ENCODE peak calls at places on chromosomes 4 and X, in six cellular contexts. C, S, P, W, E and M are unnamed samples.
A peak's percentile ranks its signal among the peaks of the same experiment; 100 is the strongest.

GRCh38 chrX:24298191-24298590 is 15.7 kb downstream of the SUPT20HL2 start:
- DNase-seq in S (no peak), C (no peak), E (no peak), P (no peak), W (no peak), M (no peak)

GRCh38 chr4:168019019-168019651 is 73.2 kb upstream of the ANXA10 start:
- DNase-seq in W (no peak), P (no peak), S (no peak), C (no peak), E (no peak), M (no peak)

GRCh38 chr4:173171098-173171497 is 2.5 kb downstream of the GALNT7 start:
- DNase-seq in P (no peak), C (no peak), E (no peak), S (no peak), W (no peak), M (peak; percentile 61)

GRCh38 chr4:170015285-170015684 is 10.9 kb downstream of the MFAP3L start:
- DNase-seq in S (no peak), P (no peak), C (no peak), E (no peak), W (no peak), M (no peak)

GRCh38 chr4:166482755-166483154 is 609.7 kb downstream of the TLL1 start:
- DNase-seq in S (no peak), E (no peak), C (no peak), P (no peak), W (no peak), M (no peak)

GRCh38 chr4:38889143-38889542 is 21.5 kb downstream of the FAM114A1 start:
- DNase-seq in P (no peak), C (no peak), W (no peak), E (no peak), S (peak; percentile 58), M (peak; percentile 37)

GRCh38 chr4:147596377-147596776 is 20.8 kb upstream of the TMEM184C start:
- DNase-seq in W (no peak), P (no peak), C (no peak), S (no peak), E (no peak), M (no peak)

GRCh38 chr4:53734182-53734581 is 142.9 kb upstream of the LNX1 start:
- DNase-seq in S (no peak), C (no peak), W (no peak), E (no peak), P (no peak), M (no peak)

GRCh38 chr4:14520171-14520570 is 482.1 kb upstream of the CPEB2 start:
- DNase-seq in C (no peak), E (no peak), S (no peak), P (no peak), W (no peak), M (no peak)

GRCh38 chr4:95536650-95537049 is 12.1 kb downstream of the UNC5C start:
- DNase-seq in P (no peak), E (no peak), W (no peak), C (no peak), S (no peak), M (no peak)

GRCh38 chr4:109729563-109730293 is at the start of gene PLA2G12A:
- DNase-seq in E (peak; percentile 68), W (peak; percentile 48), C (peak; percentile 88), P (peak; percentile 84), S (peak; percentile 16), M (peak; percentile 70)

GRCh38 chrX:16997313-16997712 is 50.9 kb downstream of the REPS2 start:
- DNase-seq in E (no peak), C (no peak), P (no peak), W (no peak), S (no peak), M (no peak)

GRCh38 chrX:16992902-16993301 is 46.4 kb downstream of the REPS2 start:
- DNase-seq in C (no peak), S (no peak), E (no peak), W (no peak), P (no peak), M (no peak)

GRCh38 chrX:16992411-16992810 is 46.0 kb downstream of the REPS2 start:
- DNase-seq in S (no peak), E (no peak), W (no peak), C (no peak), P (no peak), M (no peak)

GRCh38 chrX:16990839-16991238 is 44.4 kb downstream of the REPS2 start:
- DNase-seq in E (no peak), W (no peak), S (no peak), P (no peak), C (no peak), M (no peak)

DNA sequence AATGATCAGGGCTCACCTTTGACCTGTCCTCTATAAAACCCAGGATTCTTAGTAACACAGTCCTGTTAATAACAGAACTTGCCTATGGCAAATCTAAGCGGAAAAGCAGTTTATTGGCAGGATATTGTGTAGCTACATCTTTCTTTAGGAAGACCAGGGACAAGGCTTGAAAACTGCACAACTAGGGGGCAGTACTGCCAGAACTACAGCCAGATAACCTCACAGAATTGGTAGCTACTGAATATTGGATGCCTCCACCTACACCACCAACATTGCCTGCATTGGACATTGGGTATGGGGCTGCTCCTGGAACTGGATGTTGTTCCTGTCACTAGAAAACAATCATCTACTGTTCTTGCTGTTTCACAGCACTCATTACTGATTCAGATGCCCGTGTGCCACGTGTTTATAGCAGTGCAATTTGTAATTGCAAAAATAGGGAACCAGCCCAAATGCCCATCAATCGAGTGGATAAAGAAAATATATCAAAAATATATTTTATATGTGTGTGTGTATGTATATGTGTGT is 47.4 kb downstream of the REPS2 start:
- DNase-seq in W (no peak), P (no peak), S (no peak), C (no peak), E (no peak), M (peak; percentile 8)
- TF ChIP-seq CTCF in W (no peak), P (no peak), S (peak; percentile 18), C (peak; percentile 59), E (no peak), M (peak; percentile 30)

GRCh38 chr4:185203380-185204237 is at the start of gene CFAP97:
- DNase-seq in S (no peak), E (peak; percentile 94), W (peak; percentile 80), P (peak; percentile 96), C (peak; percentile 68), M (peak; percentile 83)
- TF ChIP-seq POLR2A in S (peak; percentile 90), E (no peak), W (peak; percentile 87), P (peak; percentile 89), C (no peak), M (peak; percentile 70)

GRCh38 chrX:123330229-123330942 is 146.3 kb downstream of the GRIA3 start:
- DNase-seq in S (no peak), P (no peak), W (no peak), E (no peak), C (no peak), M (no peak)
- H3K4me3 ChIP-seq in S (no peak overlapping the region), P (no peak overlapping the region), W (no peak overlapping the region), E (no peak overlapping the region), C (no peak overlapping the region), M (no peak overlapping the region)

GRCh38 chrX:115373308-115373707 is 83.8 kb downstream of the LUZP4 start:
- DNase-seq in S (no peak), P (no peak), W (no peak), C (no peak), E (no peak), M (no peak)

GRCh38 chrX:115378471-115378870 is 89.0 kb downstream of the LUZP4 start:
- DNase-seq in E (no peak), W (no peak), C (no peak), P (no peak), S (no peak), M (no peak)
- TF ChIP-seq CTCF in E (no peak), W (no peak), C (no peak), P (no peak), S (no peak), M (no peak)

GRCh38 chrX:41350976-41351569 is 17.1 kb downstream of the DDX3X start:
- DNase-seq in P (no peak), W (no peak), S (no peak), C (no peak), E (no peak), M (peak; percentile 25)
- TF ChIP-seq POLR2A in P (no peak), W (no peak), S (peak; percentile 59), C (peak; percentile 39), E (no peak), M (peak; percentile 10)

DNA sequence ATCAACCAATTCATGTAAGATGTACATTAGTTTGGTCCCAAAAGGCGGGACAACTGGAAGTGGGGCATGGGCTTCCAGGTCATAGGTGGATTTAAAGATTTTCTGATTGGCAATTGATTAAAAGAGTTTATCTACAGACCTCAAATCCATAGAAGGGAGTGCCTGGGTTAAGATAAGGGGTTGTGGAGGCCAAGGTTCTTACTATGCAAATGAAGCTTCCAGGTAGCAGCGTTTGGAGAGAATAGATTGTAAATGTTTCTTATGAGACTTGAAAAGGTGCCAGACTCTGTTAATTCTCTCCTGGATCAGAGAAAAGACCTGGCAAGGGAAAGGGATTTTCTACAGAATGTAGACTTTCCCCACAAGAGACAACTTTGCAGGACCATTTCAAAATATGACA is 2.4 kb downstream of the MGST2 start:
- DNase-seq in P (no peak), S (no peak), W (no peak), E (no peak), C (no peak), M (no peak)
- H3K4me3 ChIP-seq in P (no peak overlapping the region), S (no peak overlapping the region), W (no peak overlapping the region), E (no peak overlapping the region), C (no peak overlapping the region), M (no peak overlapping the region)

GRCh38 chr4:82553020-82553419 is 8.8 kb downstream of the TMEM150C start:
- DNase-seq in S (no peak), P (no peak), C (no peak), E (no peak), W (no peak), M (no peak)

GRCh38 chr4:82551734-82552133 is 10.1 kb downstream of the TMEM150C start:
- DNase-seq in W (no peak), P (no peak), S (no peak), C (no peak), E (no peak), M (no peak)

GRCh38 chr4:82559735-82560120 is 2.1 kb downstream of the TMEM150C start:
- DNase-seq in C (no peak), P (no peak), W (no peak), S (no peak), E (no peak), M (no peak)

GRCh38 chr4:82560853-82561744 is 689 bp downstream of the TMEM150C start:
- DNase-seq in W (no peak), C (peak; percentile 67), S (no peak), E (no peak), P (peak; percentile 45), M (no peak)

DNA sequence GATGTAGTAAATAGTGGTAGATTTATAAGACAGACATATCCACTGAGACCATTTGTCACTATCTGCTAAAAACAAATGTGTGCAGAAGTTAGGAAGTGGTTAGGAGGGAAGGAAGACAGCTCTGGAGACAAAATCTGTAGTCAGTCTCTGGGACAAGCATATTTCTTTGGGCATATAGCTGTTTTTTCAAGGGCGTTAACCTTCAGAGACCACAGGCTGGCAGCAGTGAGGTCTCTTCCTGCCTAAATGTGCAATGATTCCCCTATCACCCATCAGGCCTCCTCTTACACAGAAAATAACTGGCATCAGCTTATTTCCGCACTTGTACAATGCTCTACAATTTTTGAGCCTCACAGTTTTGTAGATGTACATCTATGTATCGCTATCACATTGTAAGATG is 6.5 kb downstream of the TMEM150C start:
- DNase-seq in W (no peak), S (no peak), E (no peak), P (no peak), C (no peak), M (peak; percentile 23)
- TF ChIP-seq CTCF in W (no peak), S (no peak), E (no peak), P (no peak), C (peak; percentile 60), M (peak; percentile 26)

GRCh38 chrX:109732780-109733657 is at the start of gene ACSL4:
- DNase-seq in W (peak; percentile 65), C (peak; percentile 82), S (no peak), E (peak; percentile 92), P (peak; percentile 92), M (peak; percentile 91)
- TF ChIP-seq POLR2A in W (peak; percentile 80), C (no peak), S (peak; percentile 84), E (no peak), P (peak; percentile 65), M (peak; percentile 59)